ENCODE peak calls at places on chromosomes 16 and 17, in ten cellular contexts. One of them, this sample, is unnamed.
A peak's percentile ranks its signal among the peaks of the same experiment; 100 is the strongest.

GRCh38 chr17:75344664-75345063 is 55.4 kb upstream of the SLC25A19 start:
- DNase-seq in lower leg skin: no peak
- DNase-seq in GM10248: no peak
- DNase-seq in HS-5: no peak
- DNase-seq in NCI-H774: no peak
- DNase-seq in stimulated activated CD4-positive, alpha-beta T cell treated with anti-CD3 and anti-CD28 coated beads, Interleukin-15, amount 100 ng/mL, for 1 hour: peak; percentile 40
- DNase-seq in iPS-NIHi11: peak; percentile 49
- DNase-seq in A549: no peak
- DNase-seq in mammary epithelial cell: no peak
- DNase-seq in activated T-cell treated with anti-CD3 and anti-CD28 coated beads, Interleukin-2, amount 50 U/mL, for 72 hours: peak; percentile 34
- DNase-seq in this sample: no peak

GRCh38 chr17:39755550-39756375 is 18.0 kb downstream of the GRB7 start:
- DNase-seq in lower leg skin: no peak
- DNase-seq in GM10248: peak; percentile 80
- DNase-seq in HS-5: no peak
- DNase-seq in NCI-H774: no peak
- DNase-seq in stimulated activated CD4-positive, alpha-beta T cell treated with anti-CD3 and anti-CD28 coated beads, Interleukin-15, amount 100 ng/mL, for 1 hour: peak; percentile 29
- DNase-seq in iPS-NIHi11: no peak
- DNase-seq in A549: no peak
- DNase-seq in mammary epithelial cell: no peak
- DNase-seq in activated T-cell treated with anti-CD3 and anti-CD28 coated beads, Interleukin-2, amount 50 U/mL, for 72 hours: peak; percentile 42
- DNase-seq in this sample: no peak

GRCh38 chr17:80029235-80029974 is 6.3 kb downstream of the TBC1D16 start:
- DNase-seq in lower leg skin: peak; percentile 89
- DNase-seq in GM10248: no peak
- DNase-seq in HS-5: no peak
- DNase-seq in NCI-H774: no peak
- DNase-seq in stimulated activated CD4-positive, alpha-beta T cell treated with anti-CD3 and anti-CD28 coated beads, Interleukin-15, amount 100 ng/mL, for 1 hour: no peak
- DNase-seq in iPS-NIHi11: no peak
- DNase-seq in A549: no peak
- DNase-seq in mammary epithelial cell: peak; percentile 26
- DNase-seq in activated T-cell treated with anti-CD3 and anti-CD28 coated beads, Interleukin-2, amount 50 U/mL, for 72 hours: no peak
- DNase-seq in this sample: peak; percentile 71

GRCh38 chr16:50611332-50611934 is 63.2 kb downstream of the NKD1 start:
- DNase-seq in lower leg skin: no peak
- DNase-seq in GM10248: no peak
- DNase-seq in HS-5: peak; percentile 2
- DNase-seq in NCI-H774: no peak
- DNase-seq in stimulated activated CD4-positive, alpha-beta T cell treated with anti-CD3 and anti-CD28 coated beads, Interleukin-15, amount 100 ng/mL, for 1 hour: no peak
- DNase-seq in iPS-NIHi11: no peak
- DNase-seq in A549: no peak
- DNase-seq in mammary epithelial cell: peak; percentile 33
- DNase-seq in activated T-cell treated with anti-CD3 and anti-CD28 coated beads, Interleukin-2, amount 50 U/mL, for 72 hours: no peak
- DNase-seq in this sample: peak; percentile 59

GRCh38 chr17:54944796-54945195 is 23.7 kb downstream of the COX11 start:
- DNase-seq in lower leg skin: no peak
- DNase-seq in GM10248: no peak
- DNase-seq in HS-5: no peak
- DNase-seq in NCI-H774: no peak
- DNase-seq in stimulated activated CD4-positive, alpha-beta T cell treated with anti-CD3 and anti-CD28 coated beads, Interleukin-15, amount 100 ng/mL, for 1 hour: no peak
- DNase-seq in iPS-NIHi11: no peak
- DNase-seq in A549: no peak
- DNase-seq in mammary epithelial cell: no peak
- DNase-seq in activated T-cell treated with anti-CD3 and anti-CD28 coated beads, Interleukin-2, amount 50 U/mL, for 72 hours: no peak
- DNase-seq in this sample: peak; percentile 35

GRCh38 chr16:82830944-82831343 is 204.2 kb downstream of the CDH13 start:
- DNase-seq in lower leg skin: no peak
- DNase-seq in GM10248: no peak
- DNase-seq in HS-5: no peak
- DNase-seq in NCI-H774: no peak
- DNase-seq in stimulated activated CD4-positive, alpha-beta T cell treated with anti-CD3 and anti-CD28 coated beads, Interleukin-15, amount 100 ng/mL, for 1 hour: no peak
- DNase-seq in iPS-NIHi11: no peak
- DNase-seq in A549: no peak
- DNase-seq in mammary epithelial cell: no peak
- DNase-seq in activated T-cell treated with anti-CD3 and anti-CD28 coated beads, Interleukin-2, amount 50 U/mL, for 72 hours: no peak
- DNase-seq in this sample: no peak

GRCh38 chr17:56710986-56711385 is 117.5 kb downstream of the NOG start:
- DNase-seq in lower leg skin: no peak
- DNase-seq in GM10248: no peak
- DNase-seq in HS-5: no peak
- DNase-seq in NCI-H774: no peak
- DNase-seq in stimulated activated CD4-positive, alpha-beta T cell treated with anti-CD3 and anti-CD28 coated beads, Interleukin-15, amount 100 ng/mL, for 1 hour: no peak
- DNase-seq in iPS-NIHi11: no peak
- DNase-seq in A549: no peak
- DNase-seq in mammary epithelial cell: peak; percentile 11
- DNase-seq in activated T-cell treated with anti-CD3 and anti-CD28 coated beads, Interleukin-2, amount 50 U/mL, for 72 hours: no peak
- DNase-seq in this sample: no peak

GRCh38 chr17:72404872-72405271 is 284.1 kb downstream of the SOX9 start:
- DNase-seq in lower leg skin: no peak
- DNase-seq in GM10248: no peak
- DNase-seq in HS-5: no peak
- DNase-seq in NCI-H774: no peak
- DNase-seq in stimulated activated CD4-positive, alpha-beta T cell treated with anti-CD3 and anti-CD28 coated beads, Interleukin-15, amount 100 ng/mL, for 1 hour: no peak
- DNase-seq in iPS-NIHi11: no peak
- DNase-seq in A549: no peak
- DNase-seq in mammary epithelial cell: no peak
- DNase-seq in activated T-cell treated with anti-CD3 and anti-CD28 coated beads, Interleukin-2, amount 50 U/mL, for 72 hours: no peak
- DNase-seq in this sample: no peak

GRCh38 chr17:509316-509715 is 156.7 kb upstream of the RPH3AL start:
- DNase-seq in lower leg skin: no peak
- DNase-seq in GM10248: no peak
- DNase-seq in HS-5: no peak
- DNase-seq in NCI-H774: no peak
- DNase-seq in stimulated activated CD4-positive, alpha-beta T cell treated with anti-CD3 and anti-CD28 coated beads, Interleukin-15, amount 100 ng/mL, for 1 hour: no peak
- DNase-seq in iPS-NIHi11: no peak
- DNase-seq in A549: no peak
- DNase-seq in mammary epithelial cell: no peak
- DNase-seq in activated T-cell treated with anti-CD3 and anti-CD28 coated beads, Interleukin-2, amount 50 U/mL, for 72 hours: no peak
- DNase-seq in this sample: no peak

GRCh38 chr16:78560997-78561396 is 461.5 kb downstream of the WWOX start:
- DNase-seq in lower leg skin: no peak
- DNase-seq in GM10248: no peak
- DNase-seq in HS-5: no peak
- DNase-seq in NCI-H774: no peak
- DNase-seq in stimulated activated CD4-positive, alpha-beta T cell treated with anti-CD3 and anti-CD28 coated beads, Interleukin-15, amount 100 ng/mL, for 1 hour: no peak
- DNase-seq in iPS-NIHi11: no peak
- DNase-seq in A549: no peak
- DNase-seq in mammary epithelial cell: no peak
- DNase-seq in activated T-cell treated with anti-CD3 and anti-CD28 coated beads, Interleukin-2, amount 50 U/mL, for 72 hours: no peak
- DNase-seq in this sample: no peak

GRCh38 chr17:35001549-35001948 is 21.2 kb downstream of the LIG3 start:
- DNase-seq in lower leg skin: no peak
- DNase-seq in GM10248: no peak
- DNase-seq in HS-5: no peak
- DNase-seq in NCI-H774: no peak
- DNase-seq in stimulated activated CD4-positive, alpha-beta T cell treated with anti-CD3 and anti-CD28 coated beads, Interleukin-15, amount 100 ng/mL, for 1 hour: no peak
- DNase-seq in iPS-NIHi11: no peak
- DNase-seq in A549: no peak
- DNase-seq in mammary epithelial cell: no peak
- DNase-seq in activated T-cell treated with anti-CD3 and anti-CD28 coated beads, Interleukin-2, amount 50 U/mL, for 72 hours: no peak
- DNase-seq in this sample: no peak

This sample was measured in Daoy.